ENCODE peak calls at places on chromosomes 12 and 14, in eight cellular contexts. Y is left colon; F is stomach; R is AG04450; P is epithelial cell of proximal tubule; O is WTC11; I is activated naive CD4-positive, alpha-beta T cell treated with Interleukin-2 at 50 U/mL for 16 hours; H is COR-L47. K is an unnamed sample.

GRCh38 chr12:69239922-69240624 is 704 bp downstream of the CPSF6 start:
- DNase-seq in Y (peak; percentile 46), F (peak; percentile 47), R (no peak), P (no peak), O (peak; percentile 60), I (peak; percentile 55), H (peak; percentile 33), K (no peak)

GRCh38 chr12:104712477-104712876 is 245.6 kb downstream of the SLC41A2 start:
- DNase-seq in Y (no peak), F (no peak), R (no peak), P (no peak), O (no peak), I (no peak), H (no peak), K (no peak)

GRCh38 chr12:89988156-89988555 is 279.5 kb upstream of the ATP2B1 start:
- DNase-seq in Y (no peak), F (no peak), R (no peak), P (no peak), O (no peak), I (no peak), H (no peak), K (no peak)

GRCh38 chr12:96338852-96339478 is 61.3 kb downstream of the CDK17 start:
- DNase-seq in Y (no peak), F (no peak), R (no peak), P (no peak), O (no peak), I (no peak), H (no peak), K (no peak)

GRCh38 chr12:96368233-96368632 is 32.0 kb downstream of the CDK17 start:
- DNase-seq in Y (no peak), F (no peak), R (no peak), P (no peak), O (no peak), I (no peak), H (no peak), K (no peak)

GRCh38 chr14:23030936-23031335 is 3.8 kb downstream of the PSMB5 start:
- DNase-seq in Y (no peak), F (no peak), R (no peak), P (no peak), O (no peak), I (no peak), H (no peak), K (no peak)

GRCh38 chr12:96219700-96220206 is 25.6 kb downstream of the ELK3 start:
- DNase-seq in Y (no peak), F (no peak), R (peak; percentile 93), P (peak; percentile 80), O (no peak), I (no peak), H (no peak), K (peak; percentile 96)

GRCh38 chr12:111904438-111904837 is 62.4 kb downstream of the MAPKAPK5 start:
- DNase-seq in Y (no peak), F (no peak), R (no peak), P (no peak), O (no peak), I (no peak), H (no peak), K (no peak)

GRCh38 chr14:54762296-54762695 is 140.3 kb downstream of the GCH1 start:
- DNase-seq in Y (no peak), F (no peak), R (no peak), P (no peak), O (no peak), I (no peak), H (no peak), K (no peak)

GRCh38 chr14:65190312-65190711 is 88.0 kb upstream of the MAX start:
- DNase-seq in Y (no peak), F (no peak), R (no peak), P (no peak), O (no peak), I (no peak), H (no peak), K (no peak)

GRCh38 chr14:24123465-24124417 is 6.7 kb upstream of the FITM1 start:
- DNase-seq in Y (no peak), F (no peak), R (no peak), P (no peak), O (no peak), I (no peak), H (no peak), K (no peak)

GRCh38 chr14:102711946-102712345 is 65.3 kb upstream of the TRAF3 start:
- DNase-seq in Y (no peak), F (no peak), R (no peak), P (no peak), O (no peak), I (no peak), H (no peak), K (peak; percentile 10)

K was measured in kidney epithelial cell.